ENCODE peak calls at places on chromosomes 11 and 22, in eight cellular contexts. T is right lobe of liver, R is uterus, H is HCT116, L is GM23338, D is fibroblast of mammary gland, S is A549, F is astrocyte of the cerebellum. Q is an unnamed sample.

GRCh38 chr11:5783255-5783654 is at the start of gene OR52N5:
- DNase-seq in T (no peak), R (no peak), H (no peak), L (no peak), D (no peak), S (no peak), F (no peak), Q (no peak)

GRCh38 chr11:106644824-106645223 is 373.5 kb downstream of the GUCY1A2 start:
- DNase-seq in T (no peak), R (no peak), H (no peak), L (no peak), D (peak; percentile 20), S (no peak), F (no peak), Q (no peak)

GRCh38 chr22:25564979-25565677 is 653 bp downstream of the GRK3 start:
- DNase-seq in T (peak; percentile 33), R (peak; percentile 24), H (no peak), L (peak; percentile 91), D (no peak), S (peak; percentile 20), F (no peak), Q (peak; percentile 40)

GRCh38 chr22:46072030-46072881 is 78.1 kb upstream of the PPARA start:
- DNase-seq in T (peak; percentile 88), R (peak; percentile 47), H (no peak), L (peak; percentile 60), D (peak; percentile 42), S (no peak), F (no peak), Q (no peak)

GRCh38 chr22:45208993-45209838 is 31.5 kb downstream of the KIAA0930 start:
- DNase-seq in T (peak; percentile 34), R (no peak), H (no peak), L (peak; percentile 75), D (peak; percentile 93), S (peak; percentile 26), F (no peak), Q (peak; percentile 55)

GRCh38 chr22:49092751-49093150 is 734.9 kb downstream of the BRD1 start:
- DNase-seq in T (no peak), R (no peak), H (no peak), L (no peak), D (no peak), S (no peak), F (no peak), Q (no peak)

GRCh38 chr11:69903206-69903605 is 84.0 kb upstream of the FGF3 start:
- DNase-seq in T (no peak), R (no peak), H (no peak), L (no peak), D (no peak), S (no peak), F (no peak), Q (no peak)

GRCh38 chr11:125257185-125257584 is 92.6 kb downstream of the PKNOX2 start:
- DNase-seq in T (no peak), R (no peak), H (no peak), L (peak; percentile 78), D (no peak), S (peak; percentile 2), F (no peak), Q (no peak)

GRCh38 chr22:44576311-44577260 is 78.6 kb upstream of the RTL6 start:
- DNase-seq in T (no peak), R (no peak), H (no peak), L (no peak), D (no peak), S (no peak), F (no peak), Q (no peak)

GRCh38 chr11:126917531-126918204 is 82.9 kb downstream of the KIRREL3 start:
- DNase-seq in T (no peak), R (no peak), H (no peak), L (no peak), D (peak; percentile 94), S (peak; percentile 89), F (peak; percentile 96), Q (no peak)

GRCh38 chr11:5809122-5809519 is 397 bp downstream of the OR52N2 start:
- DNase-seq in T (no peak), R (no peak), H (no peak), L (no peak), D (peak; percentile 2), S (no peak), F (no peak), Q (no peak)

GRCh38 chr11:62064221-62064620 is 59.6 kb upstream of the INCENP start:
- DNase-seq in T (no peak), R (no peak), H (no peak), L (no peak), D (no peak), S (no peak), F (no peak), Q (no peak)

GRCh38 chr11:62057069-62057468 is 66.7 kb upstream of the INCENP start:
- DNase-seq in T (no peak), R (no peak), H (no peak), L (no peak), D (no peak), S (no peak), F (no peak), Q (no peak)

GRCh38 chr11:62062223-62062861 is 61.5 kb upstream of the INCENP start:
- DNase-seq in T (no peak), R (no peak), H (no peak), L (no peak), D (no peak), S (no peak), F (no peak), Q (no peak)

GRCh38 chr11:62055970-62056369 is 67.8 kb upstream of the INCENP start:
- DNase-seq in T (no peak), R (no peak), H (no peak), L (no peak), D (no peak), S (no peak), F (no peak), Q (no peak)

GRCh38 chr11:62061356-62062222 is 62.2 kb upstream of the INCENP start:
- DNase-seq in T (no peak), R (no peak), H (no peak), L (peak; percentile 57), D (no peak), S (no peak), F (no peak), Q (no peak)
- TF ChIP-seq CTCF in T (peak; percentile 14), R (no peak), H (no peak), L (peak; percentile 51), D (no peak), S (no peak), F (no peak), Q (no peak)

GRCh38 chr11:72606362-72607100 is 67.7 kb downstream of the PDE2A start:
- DNase-seq in T (no peak), R (no peak), H (no peak), L (no peak), D (no peak), S (no peak), F (no peak), Q (no peak)

GRCh38 chr11:72607496-72607895 is 66.7 kb downstream of the PDE2A start:
- DNase-seq in T (no peak), R (no peak), H (no peak), L (no peak), D (no peak), S (no peak), F (no peak), Q (no peak)

GRCh38 chr11:72609045-72609444 is 65.2 kb downstream of the PDE2A start:
- DNase-seq in T (no peak), R (no peak), H (no peak), L (peak; percentile 53), D (peak; percentile 38), S (peak; percentile 36), F (no peak), Q (no peak)

GRCh38 chr11:72607101-72607468 is 67.1 kb downstream of the PDE2A start:
- DNase-seq in T (no peak), R (no peak), H (no peak), L (no peak), D (no peak), S (no peak), F (no peak), Q (no peak)

GRCh38 chr11:72609451-72609850 is 64.8 kb downstream of the PDE2A start:
- DNase-seq in T (no peak), R (no peak), H (peak; percentile 59), L (no peak), D (no peak), S (no peak), F (no peak), Q (no peak)
- TF ChIP-seq CTCF in T (no peak), R (no peak), H (no peak), L (no peak), D (no peak), S (no peak), F (no peak), Q (no peak)

GRCh38 chr22:19612866-19613572 is 88.8 kb upstream of the CLDN5 start:
- DNase-seq in T (no peak), R (no peak), H (no peak), L (no peak), D (no peak), S (no peak), F (no peak), Q (no peak)

GRCh38 chr22:19615867-19616581 is 91.8 kb upstream of the CLDN5 start:
- DNase-seq in T (no peak), R (no peak), H (no peak), L (peak; percentile 57), D (no peak), S (no peak), F (no peak), Q (no peak)

GRCh38 chr22:19615001-19615461 is 90.8 kb upstream of the CLDN5 start:
- DNase-seq in T (no peak), R (no peak), H (no peak), L (no peak), D (no peak), S (no peak), F (no peak), Q (no peak)

GRCh38 chr22:19611590-19611989 is 87.4 kb upstream of the CLDN5 start:
- DNase-seq in T (no peak), R (no peak), H (no peak), L (no peak), D (no peak), S (no peak), F (no peak), Q (no peak)

DNA sequence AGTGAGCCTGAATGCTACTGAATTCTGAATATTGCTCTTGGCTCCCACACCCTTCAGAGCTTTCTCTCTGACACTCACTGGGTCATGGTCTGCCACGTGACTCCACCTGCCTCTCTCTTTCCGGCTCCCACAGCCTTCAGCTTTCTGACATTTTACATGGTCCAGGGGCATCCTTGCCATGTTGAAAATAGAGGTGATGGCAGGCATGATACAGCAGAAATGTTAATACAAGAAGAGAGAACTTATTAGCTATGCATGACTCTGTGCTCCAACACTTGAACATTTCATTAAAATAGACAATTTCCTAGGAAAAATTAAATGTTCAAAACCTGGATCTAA is 90.3 kb upstream of the CLDN5 start:
- DNase-seq in T (no peak), R (no peak), H (no peak), L (no peak), D (no peak), S (no peak), F (no peak), Q (no peak)
- TF ChIP-seq CTCF in T (no peak), R (no peak), H (no peak), L (no peak), D (no peak), S (no peak), F (no peak), Q (no peak)

DNA sequence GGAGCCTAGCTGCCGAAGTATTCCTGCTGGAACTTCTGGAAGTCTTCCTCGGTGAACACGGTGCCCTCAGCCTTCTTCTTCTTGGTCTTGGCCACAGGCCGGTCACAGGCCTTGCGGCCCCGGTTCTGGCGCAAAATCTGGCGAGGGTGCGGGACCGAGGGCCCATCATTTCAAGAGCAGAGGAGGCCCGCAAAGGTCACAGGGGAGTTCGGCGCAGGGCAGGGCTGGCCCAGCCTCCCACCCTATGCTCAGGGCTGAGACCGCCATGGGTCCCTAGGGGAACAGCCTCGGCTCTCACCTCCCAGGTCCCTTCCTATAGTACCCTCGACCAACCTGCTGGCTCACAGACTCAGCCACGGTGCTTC is 3.1 kb downstream of the RPS19BP1 start:
- DNase-seq in T (no peak), R (no peak), H (no peak), L (no peak), D (no peak), S (no peak), F (no peak), Q (no peak)
- TF ChIP-seq CTCF in T (no peak), R (no peak), H (peak; percentile 29), L (no peak), D (no peak), S (no peak), F (no peak), Q (no peak)

Q was measured in neural crest cell.